ENCODE peak calls at places on chromosomes 7 and 10, in nine cellular contexts. D, L, C, B, J, E, T, A and O are unnamed samples. For H3K9me3, the result is how much of the 10 kb centered on the place peaks cover.

GRCh38 chr7:8155836-8156235 is 106.1 kb downstream of the ICA1 start:
- DNase-seq in D (no peak), L (no peak), C (no peak), B (no peak), J (no peak), E (no peak), T (no peak), A (no peak), O (no peak)

GRCh38 chr10:86363833-86364511 is 2.6 kb downstream of the GRID1 start:
- DNase-seq in D (peak), L (peak), C (no peak), B (peak), J (no peak), E (no peak), T (no peak), A (no peak), O (no peak)

GRCh38 chr10:2895616-2896196 is 171.6 kb upstream of the PFKP start:
- DNase-seq in D (no peak), L (no peak), C (no peak), B (no peak), J (no peak), E (no peak), T (no peak), A (no peak), O (no peak)

GRCh38 chr7:73717025-73717807 is 2.3 kb downstream of the STX1A start:
- DNase-seq in D (no peak), L (no peak), C (peak), B (no peak), J (no peak), E (no peak), T (peak), A (no peak), O (no peak)

GRCh38 chr10:126867567-126868365 is 37.5 kb upstream of the DOCK1 start:
- DNase-seq in D (no peak), L (no peak), C (peak), B (no peak), J (no peak), E (no peak), T (peak), A (no peak), O (no peak)

GRCh38 chr10:28425431-28425830 is 107.5 kb upstream of the WAC start:
- DNase-seq in D (no peak), L (no peak), C (no peak), B (no peak), J (no peak), E (no peak), T (peak), A (no peak), O (no peak)

GRCh38 chr7:111958889-111959288 is 247.3 kb downstream of the DOCK4 start:
- DNase-seq in D (no peak), L (no peak), C (no peak), B (no peak), J (no peak), E (no peak), T (no peak), A (peak), O (no peak)

GRCh38 chr10:100811752-100812750 is 66.7 kb downstream of the PAX2 start:
- DNase-seq in D (no peak), L (no peak), C (no peak), B (no peak), J (no peak), E (no peak), T (no peak), A (no peak), O (no peak)

GRCh38 chr7:129279757-129280156 is 54.9 kb downstream of the AHCYL2 start:
- DNase-seq in D (no peak), L (no peak), C (peak), B (no peak), J (no peak), E (no peak), T (no peak), A (no peak), O (no peak)

GRCh38 chr10:63262674-63263073 is 129.5 kb downstream of the NRBF2 start:
- DNase-seq in D (no peak), L (no peak), C (no peak), B (no peak), J (no peak), E (no peak), T (no peak), A (no peak), O (no peak)

GRCh38 chr7:87148332-87148955 is 3.8 kb upstream of the DMTF1 start:
- DNase-seq in D (no peak), L (no peak), C (peak), B (no peak), J (no peak), E (no peak), T (peak), A (peak), O (peak)

GRCh38 chr7:9874182-9874581 is 1099.5 kb upstream of the PHF14 start:
- DNase-seq in D (no peak), L (no peak), C (no peak), B (no peak), J (no peak), E (no peak), T (no peak), A (no peak), O (no peak)

GRCh38 chr7:66894463-66895080 is 26.5 kb upstream of the TMEM248 start:
- DNase-seq in D (no peak), L (no peak), C (peak), B (no peak), J (no peak), E (peak), T (peak), A (peak), O (no peak)

GRCh38 chr10:90308223-90308622 is 549.6 kb downstream of the HTR7 start:
- DNase-seq in D (no peak), L (peak), C (peak), B (no peak), J (no peak), E (no peak), T (peak), A (no peak), O (no peak)

DNA sequence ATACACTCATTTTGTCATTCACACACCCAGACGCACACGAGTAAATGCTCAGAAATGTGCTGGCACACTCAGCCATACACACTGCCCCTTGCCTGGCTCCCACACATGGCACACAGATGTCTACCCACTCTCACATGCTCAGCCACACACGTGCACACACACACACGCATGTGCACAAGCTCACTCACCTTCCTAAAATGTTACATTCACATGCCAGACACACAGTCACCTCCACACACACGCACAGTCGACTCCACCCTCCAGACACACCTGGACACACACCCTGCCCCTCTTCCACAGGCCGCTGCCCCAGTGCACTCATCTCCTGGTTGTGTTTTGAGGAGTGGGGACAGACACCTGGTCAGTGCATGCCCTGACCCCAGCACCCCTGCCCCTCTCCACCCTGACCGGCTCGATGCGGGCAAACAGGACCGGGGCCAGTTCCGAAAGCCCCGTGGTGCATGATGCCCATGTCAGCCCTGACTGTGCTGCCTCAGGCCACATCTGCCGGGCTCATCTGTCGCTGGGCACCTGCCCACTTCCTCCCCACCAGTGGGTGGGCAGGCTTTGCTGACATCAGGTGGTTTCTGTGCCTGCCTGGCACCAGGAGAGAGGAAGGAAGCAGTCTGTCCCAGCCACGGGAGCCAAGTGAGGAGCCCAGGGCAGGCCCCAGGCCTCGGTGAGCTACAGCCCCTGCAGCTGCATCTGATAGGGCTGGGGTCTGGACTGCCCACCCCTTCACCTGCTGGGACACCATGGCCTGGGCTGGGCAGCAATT is 84.9 kb upstream of the ZNF716 start:
- DNase-seq in D (no peak), L (no peak), C (no peak), B (no peak), J (no peak), E (no peak), T (no peak), A (no peak), O (no peak)
- H3K9me3 ChIP-seq in D (under half), L (under half), C (under half), B (under half), J (under half), E (under half), T (under half), A (under half), O (under half)

GRCh38 chr7:70726294-70726693 is 405.6 kb upstream of the GALNT17 start:
- DNase-seq in D (no peak), L (no peak), C (no peak), B (no peak), J (no peak), E (no peak), T (no peak), A (no peak), O (no peak)
- H3K9me3 ChIP-seq in D (under half), L (under half), C (under half), B (under half), J (under half), E (under half), T (under half), A (under half), O (under half)

GRCh38 chr7:150862356-150862755 is 10.0 kb downstream of the AOC1 start:
- DNase-seq in D (no peak), L (no peak), C (no peak), B (no peak), J (no peak), E (no peak), T (no peak), A (no peak), O (no peak)
- H3K9me3 ChIP-seq in D (under half), L (under half), C (under half), B (under half), J (under half), E (under half), T (under half), A (under half), O (under half)

GRCh38 chr7:158125091-158125490 is 462.5 kb downstream of the PTPRN2 start:
- DNase-seq in D (peak), L (no peak), C (no peak), B (no peak), J (no peak), E (no peak), T (no peak), A (no peak), O (no peak)
- H3K9me3 ChIP-seq in D (under half), L (under half), C (under half), B (under half), J (under half), E (under half), T (under half), A (under half), O (under half)

GRCh38 chr7:64223366-64223765 is 4.9 kb upstream of the ZNF679 start:
- DNase-seq in D (no peak), L (no peak), C (no peak), B (no peak), J (no peak), E (no peak), T (no peak), A (no peak), O (no peak)
- H3K9me3 ChIP-seq in D (under half), L (under half), C (under half), B (under half), J (under half), E (under half), T (under half), A (half or more), O (under half)

GRCh38 chr10:43645866-43646265 is 2.8 kb downstream of the ZNF32 start:
- DNase-seq in D (no peak), L (no peak), C (no peak), B (no peak), J (no peak), E (no peak), T (no peak), A (no peak), O (no peak)
- H3K9me3 ChIP-seq in D (under half), L (under half), C (under half), B (under half), J (half or more), E (half or more), T (under half), A (half or more), O (under half)

DNA sequence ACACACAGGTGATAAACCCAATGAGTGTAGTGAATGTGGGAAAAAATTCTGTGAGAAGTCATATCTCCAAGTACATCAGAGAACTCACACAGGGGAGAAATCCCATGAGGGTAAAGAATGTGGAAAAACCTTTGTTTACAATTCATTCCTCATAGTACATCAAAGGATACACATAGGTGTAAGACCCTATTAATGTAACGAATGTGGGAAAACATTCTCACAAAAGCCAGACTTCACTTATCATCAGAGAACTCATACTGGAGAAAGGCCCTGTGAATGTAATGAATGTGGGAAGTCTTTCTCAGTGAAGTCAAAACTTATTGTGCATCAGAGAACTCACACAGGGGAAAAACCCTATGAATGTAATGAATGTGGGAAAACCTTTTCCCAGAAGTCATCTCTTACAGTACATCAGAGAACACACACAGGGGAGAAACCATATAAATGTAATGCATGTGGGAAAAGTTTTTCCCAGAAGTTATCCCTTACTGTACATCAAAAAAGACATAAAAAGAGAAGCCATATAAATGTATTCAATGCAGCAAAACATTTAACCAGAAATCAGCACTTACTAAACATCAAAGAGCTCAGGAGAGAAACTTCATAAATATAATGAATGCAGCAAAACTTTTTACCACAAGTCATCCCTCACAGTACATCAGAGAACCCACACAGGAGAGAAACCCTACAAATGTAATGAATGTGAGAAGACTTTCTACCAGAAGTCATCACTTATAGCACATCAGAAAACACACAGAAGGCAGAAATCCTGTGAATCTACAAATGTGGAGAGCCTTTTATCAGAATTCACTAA is 49.8 kb downstream of the ZNF239 start:
- DNase-seq in D (no peak), L (no peak), C (no peak), B (no peak), J (no peak), E (no peak), T (no peak), A (no peak), O (no peak)
- H3K9me3 ChIP-seq in D (under half), L (under half), C (under half), B (half or more), J (half or more), E (under half), T (under half), A (under half), O (under half)

DNA sequence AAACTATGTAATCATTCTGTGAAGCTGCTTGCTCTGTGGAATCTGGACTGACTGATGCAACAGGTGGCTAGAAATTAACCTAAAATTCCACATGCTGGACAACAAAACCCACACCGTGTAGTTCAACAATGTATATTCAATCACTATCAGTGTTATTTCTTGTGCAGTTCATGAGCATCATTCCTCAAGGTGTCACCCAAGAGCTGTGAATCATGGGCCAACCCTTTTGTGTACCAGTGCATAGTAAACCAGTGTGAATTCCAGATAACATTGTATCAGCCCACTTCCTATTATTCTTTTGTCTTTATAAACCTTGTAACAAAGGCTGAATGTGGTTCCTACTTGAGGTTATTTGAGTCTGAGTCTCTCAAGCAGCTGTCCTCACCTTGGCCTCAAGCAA is 905.2 kb upstream of the ZNF722 start:
- DNase-seq in D (no peak), L (no peak), C (no peak), B (no peak), J (no peak), E (no peak), T (no peak), A (no peak), O (no peak)
- H3K9me3 ChIP-seq in D (under half), L (under half), C (under half), B (under half), J (under half), E (under half), T (under half), A (under half), O (under half)

GRCh38 chr7:153507885-153508284 is 544.3 kb upstream of the DPP6 start:
- DNase-seq in D (no peak), L (no peak), C (no peak), B (no peak), J (no peak), E (no peak), T (no peak), A (no peak), O (no peak)

GRCh38 chr7:153503093-153503492 is 549.1 kb upstream of the DPP6 start:
- DNase-seq in D (no peak), L (no peak), C (no peak), B (no peak), J (no peak), E (no peak), T (no peak), A (no peak), O (no peak)

GRCh38 chr7:153509763-153510162 is 542.4 kb upstream of the DPP6 start:
- DNase-seq in D (no peak), L (no peak), C (no peak), B (no peak), J (no peak), E (no peak), T (no peak), A (no peak), O (no peak)

DNA sequence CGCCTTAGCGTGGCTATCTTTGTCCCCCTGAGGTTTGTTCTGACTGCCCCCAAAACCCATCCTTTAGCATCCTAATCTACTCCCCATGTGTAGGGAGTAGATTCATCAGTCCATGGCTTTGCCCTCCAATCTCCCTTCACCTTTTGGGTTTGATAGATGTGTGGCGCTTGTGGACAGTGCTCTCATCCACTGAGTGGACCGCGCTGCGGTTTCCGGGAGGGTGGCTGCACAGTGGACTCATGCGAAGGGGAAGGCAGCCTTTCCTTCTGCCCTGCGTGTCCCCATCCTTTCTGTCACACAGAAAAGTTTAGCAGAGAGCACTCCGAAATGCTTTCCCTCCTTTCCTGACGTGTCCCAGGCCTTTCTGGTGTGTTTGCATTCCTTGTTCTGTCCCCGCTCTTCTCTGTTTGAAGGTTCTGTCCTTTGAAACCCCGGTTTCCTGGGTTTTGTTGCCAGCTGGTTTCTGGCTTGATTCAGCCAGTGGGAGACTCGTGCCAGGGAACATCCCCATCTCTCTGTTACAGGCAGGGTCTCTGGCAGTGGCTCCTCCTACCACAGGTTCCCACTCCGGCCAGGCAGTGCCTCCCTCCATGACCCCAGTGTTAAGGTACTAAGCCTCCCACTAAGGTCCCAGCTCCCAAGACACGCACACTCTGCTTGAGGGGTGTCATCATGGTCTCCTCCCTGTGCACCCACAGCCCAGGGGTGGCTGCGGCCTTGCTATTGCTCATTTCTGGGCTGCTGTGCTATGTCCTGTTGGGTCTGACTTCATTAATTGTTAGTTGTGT is 547.7 kb upstream of the DPP6 start:
- DNase-seq in D (no peak), L (no peak), C (no peak), B (no peak), J (no peak), E (no peak), T (no peak), A (no peak), O (no peak)
- H3K9me3 ChIP-seq in D (under half), L (under half), C (under half), B (under half), J (under half), E (under half), T (under half), A (under half), O (under half)

GRCh38 chr10:1044146-1044545 is 4.8 kb downstream of the IDI1 start:
- DNase-seq in D (no peak), L (no peak), C (no peak), B (no peak), J (no peak), E (no peak), T (no peak), A (no peak), O (no peak)
- H3K9me3 ChIP-seq in D (under half), L (under half), C (under half), B (under half), J (under half), E (under half), T (under half), A (under half), O (under half)